ENCODE peak calls at places on chromosomes 13 and 19, in four cellular contexts. One of them, this sample, is unnamed.
A peak's percentile ranks its signal among the peaks of the same experiment; 100 is the strongest.

GRCh38 chr19:15231256-15231655 is 992 bp downstream of the EPHX3 start:
- DNase-seq in HepG2: no peak
- DNase-seq in K562: no peak
- DNase-seq in HEK293T: no peak
- DNase-seq in this sample: no peak

GRCh38 chr13:45847554-45848224 is 3.9 kb downstream of the SIAH3 start:
- DNase-seq in HepG2: no peak
- DNase-seq in K562: no peak
- DNase-seq in HEK293T: no peak
- DNase-seq in this sample: no peak

GRCh38 chr13:25409938-25410337 is 38.2 kb downstream of the ATP8A2 start:
- DNase-seq in HEK293T: no peak
- DNase-seq in HepG2: no peak
- DNase-seq in K562: no peak
- DNase-seq in this sample: no peak

GRCh38 chr13:93525087-93525486 is 298.5 kb downstream of the GPC6 start:
- DNase-seq in HepG2: no peak
- DNase-seq in HEK293T: no peak
- DNase-seq in K562: no peak
- DNase-seq in this sample: no peak

GRCh38 chr19:29672933-29673336 is 7.7 kb downstream of the PLEKHF1 start:
- DNase-seq in K562: no peak
- DNase-seq in HEK293T: no peak
- DNase-seq in HepG2: no peak
- DNase-seq in this sample: no peak

GRCh38 chr13:94988654-94989053 is 276.3 kb upstream of the SOX21 start:
- DNase-seq in HepG2: peak; percentile 7
- DNase-seq in K562: no peak
- DNase-seq in HEK293T: peak; percentile 15
- DNase-seq in this sample: no peak

GRCh38 chr19:45498411-45499195 is at the start of gene PPM1N:
- DNase-seq in HEK293T: no peak
- DNase-seq in K562: peak; percentile 28
- DNase-seq in HepG2: no peak
- DNase-seq in this sample: peak; percentile 80

GRCh38 chr13:104592545-104593250 is 1526.5 kb upstream of the SLC10A2 start:
- DNase-seq in K562: no peak
- DNase-seq in HEK293T: no peak
- DNase-seq in HepG2: no peak
- DNase-seq in this sample: no peak

GRCh38 chr13:97344250-97345175 is 89.5 kb upstream of the RAP2A start:
- DNase-seq in HEK293T: peak; percentile 31
- DNase-seq in HepG2: peak; percentile 62
- DNase-seq in K562: no peak
- DNase-seq in this sample: peak; percentile 53

GRCh38 chr19:56821209-56821608 is 19.3 kb downstream of the PEG3 start:
- DNase-seq in HEK293T: no peak
- DNase-seq in K562: no peak
- DNase-seq in HepG2: no peak
- DNase-seq in this sample: no peak

GRCh38 chr13:111880185-111880584 is 186.8 kb upstream of the SOX1 start:
- DNase-seq in K562: no peak
- DNase-seq in HepG2: no peak
- DNase-seq in HEK293T: no peak
- DNase-seq in this sample: no peak

GRCh38 chr13:72620874-72621273 is 106.6 kb downstream of the MZT1 start:
- DNase-seq in HEK293T: no peak
- DNase-seq in HepG2: no peak
- DNase-seq in K562: no peak
- DNase-seq in this sample: no peak

GRCh38 chr19:8487137-8487851 is 15.1 kb downstream of the PRAM1 start:
- DNase-seq in HepG2: no peak
- DNase-seq in K562: no peak
- DNase-seq in HEK293T: no peak
- DNase-seq in this sample: no peak
- TF ChIP-seq ELF4 in HepG2: no peak
- TF ChIP-seq ELF4 in K562: no peak
- TF ChIP-seq ELF4 in HEK293T: no peak
- TF ChIP-seq ELF4 in this sample: no peak

GRCh38 chr19:11096210-11096841 is 7.1 kb downstream of the LDLR start:
- DNase-seq in HepG2: no peak
- DNase-seq in HEK293T: no peak
- DNase-seq in K562: no peak
- DNase-seq in this sample: no peak
- TF ChIP-seq ELF4 in HepG2: no peak
- TF ChIP-seq ELF4 in HEK293T: no peak
- TF ChIP-seq ELF4 in K562: no peak
- TF ChIP-seq ELF4 in this sample: no peak

GRCh38 chr19:48614436-48615144 is at the start of gene FAM83E:
- DNase-seq in HEK293T: peak; percentile 39
- DNase-seq in HepG2: no peak
- DNase-seq in K562: peak; percentile 63
- DNase-seq in this sample: peak; percentile 74
- TF ChIP-seq ELF4 in HEK293T: no peak
- TF ChIP-seq ELF4 in HepG2: no peak
- TF ChIP-seq ELF4 in K562: no peak
- TF ChIP-seq ELF4 in this sample: no peak

DNA sequence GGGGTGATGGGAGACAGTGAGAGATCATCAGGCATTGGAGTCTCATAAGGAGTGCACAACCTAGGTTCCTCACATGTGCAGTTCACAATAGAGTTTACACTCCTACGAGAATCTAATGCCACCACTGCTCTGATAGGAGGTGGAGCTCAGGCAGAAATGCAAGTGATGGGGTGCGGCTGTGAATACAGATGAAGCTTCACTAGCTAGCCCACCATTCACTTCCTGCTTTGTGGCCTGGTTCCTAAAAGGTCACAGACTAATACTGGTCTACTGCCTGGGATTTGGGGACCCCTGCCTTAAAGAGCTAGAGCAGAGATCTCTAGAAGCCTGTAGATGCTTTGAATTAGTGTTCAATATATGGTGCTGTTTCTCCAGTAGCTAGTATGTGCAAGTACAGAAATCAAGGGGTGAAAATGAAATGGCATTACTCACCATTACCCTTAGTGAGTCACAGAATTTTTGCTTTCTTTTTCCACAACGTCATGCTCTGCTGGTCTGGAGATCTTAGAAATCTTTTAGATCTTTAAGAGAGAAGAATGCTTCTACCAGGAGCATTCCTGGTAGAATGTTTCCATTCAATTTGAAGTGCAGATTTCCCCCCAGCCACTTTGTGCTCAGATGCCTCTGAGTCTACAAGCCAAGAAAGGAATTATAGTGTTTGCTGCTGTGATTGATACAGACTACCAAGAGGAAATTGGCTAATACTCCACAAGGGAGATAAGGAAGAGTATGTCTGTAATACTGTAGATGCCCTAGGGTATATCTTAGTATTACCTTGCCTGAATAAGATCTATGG is 2301.2 kb downstream of the PCDH9 start:
- DNase-seq in HEK293T: no peak
- DNase-seq in K562: no peak
- DNase-seq in HepG2: no peak
- DNase-seq in this sample: no peak
- TF ChIP-seq ELF4 in HEK293T: no peak
- TF ChIP-seq ELF4 in K562: no peak
- TF ChIP-seq ELF4 in HepG2: no peak
- TF ChIP-seq ELF4 in this sample: no peak

This sample was measured in WTC11.